ENCODE peak calls at places on chromosomes 4 and X, in five cellular contexts. One of them, this sample, is unnamed.
A peak's percentile ranks its signal among the peaks of the same experiment; 100 is the strongest.

GRCh38 chr4:30854566-30854965 is 134.4 kb downstream of the PCDH7 start:
- DNase-seq in left ventricle myocardium inferior: no peak
- DNase-seq in stimulated activated naive CD8-positive, alpha-beta T cell treated with anti-CD3 and anti-CD28 coated beads, Interleukin-15, Interleukin-2, amounts not matched to agents 100 U/mL and 50 U/mL, for 24 hours: no peak
- DNase-seq in T1000: no peak
- DNase-seq in cardiac muscle cell: no peak
- DNase-seq in this sample: no peak

GRCh38 chr4:118849867-118850812 is 14.2 kb upstream of the SEC24D start:
- DNase-seq in cardiac muscle cell: peak; percentile 35
- DNase-seq in stimulated activated naive CD8-positive, alpha-beta T cell treated with anti-CD3 and anti-CD28 coated beads, Interleukin-15, Interleukin-2, amounts not matched to agents 100 U/mL and 50 U/mL, for 24 hours: no peak
- DNase-seq in T1000: no peak
- DNase-seq in left ventricle myocardium inferior: no peak
- DNase-seq in this sample: no peak

GRCh38 chr4:99507762-99508161 is 3.1 kb upstream of the C4orf17 start:
- DNase-seq in left ventricle myocardium inferior: no peak
- DNase-seq in cardiac muscle cell: no peak
- DNase-seq in stimulated activated naive CD8-positive, alpha-beta T cell treated with anti-CD3 and anti-CD28 coated beads, Interleukin-15, Interleukin-2, amounts not matched to agents 100 U/mL and 50 U/mL, for 24 hours: peak; percentile 7
- DNase-seq in T1000: no peak
- DNase-seq in this sample: no peak

GRCh38 chr4:28350485-28350884 is 1489.8 kb downstream of the STIM2 start:
- DNase-seq in cardiac muscle cell: peak; percentile 19
- DNase-seq in T1000: no peak
- DNase-seq in left ventricle myocardium inferior: no peak
- DNase-seq in stimulated activated naive CD8-positive, alpha-beta T cell treated with anti-CD3 and anti-CD28 coated beads, Interleukin-15, Interleukin-2, amounts not matched to agents 100 U/mL and 50 U/mL, for 24 hours: no peak
- DNase-seq in this sample: no peak

GRCh38 chr4:62640296-62640695 is 1440.2 kb downstream of the ADGRL3 start:
- DNase-seq in left ventricle myocardium inferior: no peak
- DNase-seq in T1000: peak; percentile 46
- DNase-seq in cardiac muscle cell: no peak
- DNase-seq in stimulated activated naive CD8-positive, alpha-beta T cell treated with anti-CD3 and anti-CD28 coated beads, Interleukin-15, Interleukin-2, amounts not matched to agents 100 U/mL and 50 U/mL, for 24 hours: no peak
- DNase-seq in this sample: no peak

GRCh38 chrX:9282325-9282724 is 182.5 kb upstream of the TBL1X start:
- DNase-seq in T1000: no peak
- DNase-seq in left ventricle myocardium inferior: no peak
- DNase-seq in cardiac muscle cell: peak; percentile 14
- DNase-seq in stimulated activated naive CD8-positive, alpha-beta T cell treated with anti-CD3 and anti-CD28 coated beads, Interleukin-15, Interleukin-2, amounts not matched to agents 100 U/mL and 50 U/mL, for 24 hours: no peak
- DNase-seq in this sample: no peak

GRCh38 chrX:9899640-9900075 is 67.5 kb upstream of the CLDN34 start:
- DNase-seq in left ventricle myocardium inferior: no peak
- DNase-seq in stimulated activated naive CD8-positive, alpha-beta T cell treated with anti-CD3 and anti-CD28 coated beads, Interleukin-15, Interleukin-2, amounts not matched to agents 100 U/mL and 50 U/mL, for 24 hours: no peak
- DNase-seq in T1000: no peak
- DNase-seq in cardiac muscle cell: peak; percentile 74
- DNase-seq in this sample: no peak

GRCh38 chr4:42547805-42548204 is 109.1 kb downstream of the ATP8A1 start:
- DNase-seq in stimulated activated naive CD8-positive, alpha-beta T cell treated with anti-CD3 and anti-CD28 coated beads, Interleukin-15, Interleukin-2, amounts not matched to agents 100 U/mL and 50 U/mL, for 24 hours: no peak
- DNase-seq in left ventricle myocardium inferior: no peak
- DNase-seq in T1000: no peak
- DNase-seq in cardiac muscle cell: no peak
- DNase-seq in this sample: no peak

GRCh38 chrX:10900585-10901289 is 210.4 kb upstream of the HCCS start:
- DNase-seq in left ventricle myocardium inferior: no peak
- DNase-seq in T1000: peak; percentile 0
- DNase-seq in cardiac muscle cell: peak; percentile 40
- DNase-seq in stimulated activated naive CD8-positive, alpha-beta T cell treated with anti-CD3 and anti-CD28 coated beads, Interleukin-15, Interleukin-2, amounts not matched to agents 100 U/mL and 50 U/mL, for 24 hours: no peak
- DNase-seq in this sample: no peak

GRCh38 chr4:28287837-28288236 is 1427.2 kb downstream of the STIM2 start:
- DNase-seq in cardiac muscle cell: peak; percentile 92
- DNase-seq in T1000: peak; percentile 94
- DNase-seq in stimulated activated naive CD8-positive, alpha-beta T cell treated with anti-CD3 and anti-CD28 coated beads, Interleukin-15, Interleukin-2, amounts not matched to agents 100 U/mL and 50 U/mL, for 24 hours: no peak
- DNase-seq in left ventricle myocardium inferior: no peak
- DNase-seq in this sample: peak; percentile 25

GRCh38 chrX:46209768-46210167 is 335.5 kb downstream of the ZNF674 start:
- DNase-seq in cardiac muscle cell: no peak
- DNase-seq in stimulated activated naive CD8-positive, alpha-beta T cell treated with anti-CD3 and anti-CD28 coated beads, Interleukin-15, Interleukin-2, amounts not matched to agents 100 U/mL and 50 U/mL, for 24 hours: no peak
- DNase-seq in T1000: no peak
- DNase-seq in left ventricle myocardium inferior: no peak
- DNase-seq in this sample: no peak

GRCh38 chrX:51891821-51892551 is 1.4 kb upstream of the MAGED1 start:
- DNase-seq in cardiac muscle cell: peak; percentile 72
- DNase-seq in left ventricle myocardium inferior: peak; percentile 17
- DNase-seq in stimulated activated naive CD8-positive, alpha-beta T cell treated with anti-CD3 and anti-CD28 coated beads, Interleukin-15, Interleukin-2, amounts not matched to agents 100 U/mL and 50 U/mL, for 24 hours: no peak
- DNase-seq in T1000: no peak
- DNase-seq in this sample: peak; percentile 67

GRCh38 chr4:3016839-3017410 is 53.6 kb downstream of the GRK4 start:
- DNase-seq in left ventricle myocardium inferior: no peak
- DNase-seq in stimulated activated naive CD8-positive, alpha-beta T cell treated with anti-CD3 and anti-CD28 coated beads, Interleukin-15, Interleukin-2, amounts not matched to agents 100 U/mL and 50 U/mL, for 24 hours: no peak
- DNase-seq in cardiac muscle cell: no peak
- DNase-seq in T1000: no peak
- DNase-seq in this sample: no peak

GRCh38 chrX:24149346-24150050 is at the start of gene ZFX:
- DNase-seq in T1000: peak; percentile 28
- DNase-seq in cardiac muscle cell: peak; percentile 78
- DNase-seq in stimulated activated naive CD8-positive, alpha-beta T cell treated with anti-CD3 and anti-CD28 coated beads, Interleukin-15, Interleukin-2, amounts not matched to agents 100 U/mL and 50 U/mL, for 24 hours: peak; percentile 60
- DNase-seq in left ventricle myocardium inferior: peak; percentile 70
- DNase-seq in this sample: peak; percentile 88

GRCh38 chr4:187606581-187606980 is 389.0 kb upstream of the ZFP42 start:
- DNase-seq in T1000: peak; percentile 5
- DNase-seq in stimulated activated naive CD8-positive, alpha-beta T cell treated with anti-CD3 and anti-CD28 coated beads, Interleukin-15, Interleukin-2, amounts not matched to agents 100 U/mL and 50 U/mL, for 24 hours: no peak
- DNase-seq in left ventricle myocardium inferior: no peak
- DNase-seq in cardiac muscle cell: peak; percentile 72
- DNase-seq in this sample: no peak

GRCh38 chr4:120446051-120446567 is 379.5 kb upstream of the MAD2L1 start:
- DNase-seq in T1000: no peak
- DNase-seq in left ventricle myocardium inferior: no peak
- DNase-seq in cardiac muscle cell: no peak
- DNase-seq in stimulated activated naive CD8-positive, alpha-beta T cell treated with anti-CD3 and anti-CD28 coated beads, Interleukin-15, Interleukin-2, amounts not matched to agents 100 U/mL and 50 U/mL, for 24 hours: no peak
- DNase-seq in this sample: no peak

GRCh38 chr4:186942745-186943606 is 219.3 kb upstream of the FAT1 start:
- DNase-seq in left ventricle myocardium inferior: no peak
- DNase-seq in stimulated activated naive CD8-positive, alpha-beta T cell treated with anti-CD3 and anti-CD28 coated beads, Interleukin-15, Interleukin-2, amounts not matched to agents 100 U/mL and 50 U/mL, for 24 hours: no peak
- DNase-seq in T1000: no peak
- DNase-seq in cardiac muscle cell: peak; percentile 70
- DNase-seq in this sample: no peak

GRCh38 chr4:113276448-113277158 is 227.2 kb downstream of the ANK2 start:
- DNase-seq in T1000: no peak
- DNase-seq in stimulated activated naive CD8-positive, alpha-beta T cell treated with anti-CD3 and anti-CD28 coated beads, Interleukin-15, Interleukin-2, amounts not matched to agents 100 U/mL and 50 U/mL, for 24 hours: no peak
- DNase-seq in left ventricle myocardium inferior: no peak
- DNase-seq in cardiac muscle cell: no peak
- DNase-seq in this sample: no peak

GRCh38 chrX:20437678-20438077 is 171.0 kb upstream of the RPS6KA3 start:
- DNase-seq in cardiac muscle cell: peak; percentile 28
- DNase-seq in left ventricle myocardium inferior: no peak
- DNase-seq in stimulated activated naive CD8-positive, alpha-beta T cell treated with anti-CD3 and anti-CD28 coated beads, Interleukin-15, Interleukin-2, amounts not matched to agents 100 U/mL and 50 U/mL, for 24 hours: no peak
- DNase-seq in T1000: no peak
- DNase-seq in this sample: no peak

GRCh38 chr4:33709247-33709646 is 2535.1 kb downstream of the ARAP2 start:
- DNase-seq in cardiac muscle cell: peak; percentile 67
- DNase-seq in stimulated activated naive CD8-positive, alpha-beta T cell treated with anti-CD3 and anti-CD28 coated beads, Interleukin-15, Interleukin-2, amounts not matched to agents 100 U/mL and 50 U/mL, for 24 hours: no peak
- DNase-seq in T1000: peak; percentile 28
- DNase-seq in left ventricle myocardium inferior: no peak
- DNase-seq in this sample: no peak

GRCh38 chr4:38150766-38151165 is 190.6 kb downstream of the PTTG2 start:
- DNase-seq in left ventricle myocardium inferior: no peak
- DNase-seq in T1000: no peak
- DNase-seq in cardiac muscle cell: peak; percentile 45
- DNase-seq in stimulated activated naive CD8-positive, alpha-beta T cell treated with anti-CD3 and anti-CD28 coated beads, Interleukin-15, Interleukin-2, amounts not matched to agents 100 U/mL and 50 U/mL, for 24 hours: no peak
- DNase-seq in this sample: no peak

GRCh38 chr4:160947653-160948052 is 1216.1 kb downstream of the FSTL5 start:
- DNase-seq in left ventricle myocardium inferior: no peak
- DNase-seq in stimulated activated naive CD8-positive, alpha-beta T cell treated with anti-CD3 and anti-CD28 coated beads, Interleukin-15, Interleukin-2, amounts not matched to agents 100 U/mL and 50 U/mL, for 24 hours: no peak
- DNase-seq in cardiac muscle cell: no peak
- DNase-seq in T1000: no peak
- DNase-seq in this sample: no peak

GRCh38 chr4:110982486-110982885 is 359.6 kb upstream of the PITX2 start:
- DNase-seq in T1000: no peak
- DNase-seq in stimulated activated naive CD8-positive, alpha-beta T cell treated with anti-CD3 and anti-CD28 coated beads, Interleukin-15, Interleukin-2, amounts not matched to agents 100 U/mL and 50 U/mL, for 24 hours: no peak
- DNase-seq in cardiac muscle cell: no peak
- DNase-seq in left ventricle myocardium inferior: no peak
- DNase-seq in this sample: no peak

GRCh38 chrX:20995829-20996228 is 378.4 kb upstream of the CNKSR2 start:
- DNase-seq in stimulated activated naive CD8-positive, alpha-beta T cell treated with anti-CD3 and anti-CD28 coated beads, Interleukin-15, Interleukin-2, amounts not matched to agents 100 U/mL and 50 U/mL, for 24 hours: no peak
- DNase-seq in left ventricle myocardium inferior: no peak
- DNase-seq in cardiac muscle cell: no peak
- DNase-seq in T1000: no peak
- DNase-seq in this sample: no peak

GRCh38 chrX:10404435-10404834 is 215.9 kb downstream of the MID1 start:
- DNase-seq in left ventricle myocardium inferior: no peak
- DNase-seq in stimulated activated naive CD8-positive, alpha-beta T cell treated with anti-CD3 and anti-CD28 coated beads, Interleukin-15, Interleukin-2, amounts not matched to agents 100 U/mL and 50 U/mL, for 24 hours: no peak
- DNase-seq in cardiac muscle cell: peak; percentile 20
- DNase-seq in T1000: no peak
- DNase-seq in this sample: no peak

GRCh38 chr4:55068522-55068921 is 56.9 kb downstream of the KDR start:
- DNase-seq in T1000: no peak
- DNase-seq in stimulated activated naive CD8-positive, alpha-beta T cell treated with anti-CD3 and anti-CD28 coated beads, Interleukin-15, Interleukin-2, amounts not matched to agents 100 U/mL and 50 U/mL, for 24 hours: no peak
- DNase-seq in left ventricle myocardium inferior: no peak
- DNase-seq in cardiac muscle cell: no peak
- DNase-seq in this sample: no peak

GRCh38 chr4:152079543-152080293 is 318.9 kb upstream of the GATB start:
- DNase-seq in left ventricle myocardium inferior: no peak
- DNase-seq in T1000: no peak
- DNase-seq in cardiac muscle cell: no peak
- DNase-seq in stimulated activated naive CD8-positive, alpha-beta T cell treated with anti-CD3 and anti-CD28 coated beads, Interleukin-15, Interleukin-2, amounts not matched to agents 100 U/mL and 50 U/mL, for 24 hours: no peak
- DNase-seq in this sample: no peak

GRCh38 chr4:121711263-121712000 is 14.7 kb upstream of the ANXA5 start:
- DNase-seq in left ventricle myocardium inferior: peak; percentile 88
- DNase-seq in T1000: peak; percentile 95
- DNase-seq in stimulated activated naive CD8-positive, alpha-beta T cell treated with anti-CD3 and anti-CD28 coated beads, Interleukin-15, Interleukin-2, amounts not matched to agents 100 U/mL and 50 U/mL, for 24 hours: peak; percentile 75
- DNase-seq in cardiac muscle cell: peak; percentile 97
- DNase-seq in this sample: peak; percentile 91

GRCh38 chr4:56757270-56757746 is 64.2 kb downstream of the SPINK2 start:
- DNase-seq in left ventricle myocardium inferior: no peak
- DNase-seq in cardiac muscle cell: peak; percentile 55
- DNase-seq in stimulated activated naive CD8-positive, alpha-beta T cell treated with anti-CD3 and anti-CD28 coated beads, Interleukin-15, Interleukin-2, amounts not matched to agents 100 U/mL and 50 U/mL, for 24 hours: peak; percentile 30
- DNase-seq in T1000: peak; percentile 34
- DNase-seq in this sample: no peak

GRCh38 chrX:13733506-13733905 is 914 bp downstream of the TRAPPC2 start:
- DNase-seq in cardiac muscle cell: no peak
- DNase-seq in stimulated activated naive CD8-positive, alpha-beta T cell treated with anti-CD3 and anti-CD28 coated beads, Interleukin-15, Interleukin-2, amounts not matched to agents 100 U/mL and 50 U/mL, for 24 hours: no peak
- DNase-seq in T1000: no peak
- DNase-seq in left ventricle myocardium inferior: no peak
- DNase-seq in this sample: no peak

GRCh38 chr4:112284662-112285411 is 867 bp downstream of the TIFA start:
- DNase-seq in T1000: no peak
- DNase-seq in left ventricle myocardium inferior: no peak
- DNase-seq in cardiac muscle cell: peak; percentile 60
- DNase-seq in stimulated activated naive CD8-positive, alpha-beta T cell treated with anti-CD3 and anti-CD28 coated beads, Interleukin-15, Interleukin-2, amounts not matched to agents 100 U/mL and 50 U/mL, for 24 hours: no peak
- DNase-seq in this sample: no peak

GRCh38 chr4:150960818-150961217 is 54.3 kb downstream of the LRBA start:
- DNase-seq in stimulated activated naive CD8-positive, alpha-beta T cell treated with anti-CD3 and anti-CD28 coated beads, Interleukin-15, Interleukin-2, amounts not matched to agents 100 U/mL and 50 U/mL, for 24 hours: peak; percentile 37
- DNase-seq in cardiac muscle cell: peak; percentile 40
- DNase-seq in left ventricle myocardium inferior: no peak
- DNase-seq in T1000: no peak
- DNase-seq in this sample: no peak

GRCh38 chr4:111334356-111334755 is 711.5 kb upstream of the PITX2 start:
- DNase-seq in T1000: no peak
- DNase-seq in cardiac muscle cell: no peak
- DNase-seq in left ventricle myocardium inferior: no peak
- DNase-seq in stimulated activated naive CD8-positive, alpha-beta T cell treated with anti-CD3 and anti-CD28 coated beads, Interleukin-15, Interleukin-2, amounts not matched to agents 100 U/mL and 50 U/mL, for 24 hours: no peak
- DNase-seq in this sample: no peak

GRCh38 chrX:110384490-110384889 is 25.8 kb downstream of the RTL9 start:
- DNase-seq in stimulated activated naive CD8-positive, alpha-beta T cell treated with anti-CD3 and anti-CD28 coated beads, Interleukin-15, Interleukin-2, amounts not matched to agents 100 U/mL and 50 U/mL, for 24 hours: no peak
- DNase-seq in cardiac muscle cell: no peak
- DNase-seq in T1000: no peak
- DNase-seq in left ventricle myocardium inferior: no peak
- DNase-seq in this sample: no peak

This sample was measured in psoas muscle.